ENCODE peak calls at places on chromosomes 12 and 14, in seven cellular contexts. X is stomach, L is Peyer's patch, G is IMR-90, K is body of pancreas, N is PC-3, I is hepatocyte. S is an unnamed sample.

GRCh38 chr14:92794961-92795360 is 856 bp downstream of the GOLGA5 start:
- DNase-seq in X (no peak), L (no peak), G (no peak), K (no peak), N (no peak), I (no peak), S (no peak)

GRCh38 chr14:53338192-53338591 is 185.1 kb upstream of the DDHD1 start:
- DNase-seq in X (no peak), L (no peak), G (peak; percentile 67), K (no peak), N (peak; percentile 37), I (no peak), S (peak; percentile 46)

GRCh38 chr12:114902665-114903393 is 218.9 kb upstream of the TBX3 start:
- DNase-seq in X (no peak), L (no peak), G (peak; percentile 96), K (no peak), N (peak; percentile 96), I (peak; percentile 71), S (peak; percentile 68)

GRCh38 chr12:53929527-53929926 is 9.1 kb upstream of the HOXC13 start:
- DNase-seq in X (no peak), L (no peak), G (no peak), K (no peak), N (no peak), I (no peak), S (no peak)

GRCh38 chr12:112362309-112362708 is 19.9 kb downstream of the HECTD4 start:
- DNase-seq in X (no peak), L (no peak), G (no peak), K (no peak), N (no peak), I (no peak), S (no peak)

GRCh38 chr12:117599849-117600248 is 238.4 kb upstream of the NOS1 start:
- DNase-seq in X (no peak), L (no peak), G (no peak), K (peak; percentile 36), N (peak; percentile 58), I (no peak), S (no peak)

GRCh38 chr14:30272848-30273563 is 286.0 kb upstream of the G2E3 start:
- DNase-seq in X (no peak), L (no peak), G (no peak), K (no peak), N (no peak), I (no peak), S (peak; percentile 13)

GRCh38 chr14:104103061-104104005 is 17.8 kb downstream of the ASPG start:
- DNase-seq in X (no peak), L (no peak), G (no peak), K (no peak), N (no peak), I (no peak), S (no peak)

GRCh38 chr14:89723930-89724915 is 230.3 kb downstream of the EFCAB11 start:
- DNase-seq in X (no peak), L (no peak), G (no peak), K (no peak), N (no peak), I (no peak), S (no peak)

DNA sequence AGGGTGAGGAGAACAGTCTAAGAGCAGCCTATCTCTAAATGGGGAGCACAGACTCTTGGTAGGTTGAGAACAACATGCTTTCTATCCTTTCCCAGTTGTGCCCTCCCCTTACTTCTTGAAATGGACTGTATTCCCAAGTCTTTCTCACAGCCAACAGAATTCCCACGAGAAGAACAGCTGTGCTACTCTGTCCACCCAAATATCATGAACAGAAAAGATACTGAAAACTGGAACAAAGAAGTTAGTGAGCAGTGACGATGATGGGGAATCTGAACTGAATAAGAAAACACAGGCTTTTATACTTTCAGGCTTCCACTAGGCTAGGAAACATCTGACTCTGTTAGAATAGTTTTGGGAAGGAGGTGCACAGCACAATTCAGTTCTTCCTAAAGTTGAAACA is 3.4 kb downstream of the NACA start:
- DNase-seq in X (no peak), L (no peak), G (no peak), K (no peak), N (no peak), I (no peak), S (no peak)
- H3K36me3 ChIP-seq in X (peaks cover 11% of the 10 kb centered on the region), L (no peaks in the 10 kb centered on the region), G (peaks cover 33% of the 10 kb centered on the region), K (no peaks in the 10 kb centered on the region), N (peaks cover 55% of the 10 kb centered on the region), I (no peaks in the 10 kb centered on the region), S (peaks cover 15% of the 10 kb centered on the region)

DNA sequence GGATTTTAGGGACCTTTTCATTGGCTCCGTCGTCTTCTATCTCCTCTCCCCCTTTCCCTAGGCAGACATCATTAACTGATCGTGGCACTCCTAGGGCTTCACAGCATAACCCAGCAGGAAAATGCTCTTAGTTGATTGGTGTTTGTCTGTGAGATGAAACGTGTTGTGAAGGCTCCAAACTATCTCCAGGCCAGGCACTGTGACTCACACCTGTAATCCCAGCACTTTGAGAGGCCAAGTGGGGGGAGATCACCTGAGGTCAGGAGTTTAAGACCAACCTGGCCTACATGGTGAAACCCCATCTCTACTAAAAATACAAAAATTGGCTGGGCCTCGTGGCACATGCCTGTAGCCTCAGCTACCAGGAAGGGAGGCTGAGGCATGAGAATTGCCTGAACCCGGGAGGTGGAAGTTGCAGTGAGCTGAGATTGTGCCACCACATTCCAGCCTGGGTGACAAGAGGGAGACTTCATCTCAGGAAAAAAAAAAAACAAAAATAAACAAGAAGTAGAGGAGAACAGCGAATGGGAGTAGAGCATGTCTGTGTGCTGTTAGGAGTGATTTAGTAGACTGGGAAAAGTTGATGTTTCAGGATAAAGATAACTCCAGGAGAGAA is 32.3 kb upstream of the WDR89 start:
- DNase-seq in X (no peak), L (no peak), G (no peak), K (no peak), N (no peak), I (no peak), S (no peak)
- TF ChIP-seq CTCF in X (no peak), L (no peak), G (no peak), K (no peak), N (no peak), I (no peak), S (no peak)

GRCh38 chr12:9757433-9758025 is 3.2 kb downstream of the CD69 start:
- DNase-seq in X (no peak), L (no peak), G (no peak), K (no peak), N (no peak), I (no peak), S (no peak)

GRCh38 chr12:9760699-9761406 is at the start of gene CD69:
- DNase-seq in X (peak; percentile 45), L (peak; percentile 94), G (no peak), K (no peak), N (no peak), I (no peak), S (no peak)

GRCh38 chr12:9761407-9761736 is 671 bp upstream of the CD69 start:
- DNase-seq in X (no peak), L (no peak), G (no peak), K (no peak), N (no peak), I (no peak), S (no peak)

GRCh38 chr12:9758119-9758518 is 2.6 kb downstream of the CD69 start:
- DNase-seq in X (no peak), L (no peak), G (no peak), K (no peak), N (no peak), I (no peak), S (no peak)

DNA sequence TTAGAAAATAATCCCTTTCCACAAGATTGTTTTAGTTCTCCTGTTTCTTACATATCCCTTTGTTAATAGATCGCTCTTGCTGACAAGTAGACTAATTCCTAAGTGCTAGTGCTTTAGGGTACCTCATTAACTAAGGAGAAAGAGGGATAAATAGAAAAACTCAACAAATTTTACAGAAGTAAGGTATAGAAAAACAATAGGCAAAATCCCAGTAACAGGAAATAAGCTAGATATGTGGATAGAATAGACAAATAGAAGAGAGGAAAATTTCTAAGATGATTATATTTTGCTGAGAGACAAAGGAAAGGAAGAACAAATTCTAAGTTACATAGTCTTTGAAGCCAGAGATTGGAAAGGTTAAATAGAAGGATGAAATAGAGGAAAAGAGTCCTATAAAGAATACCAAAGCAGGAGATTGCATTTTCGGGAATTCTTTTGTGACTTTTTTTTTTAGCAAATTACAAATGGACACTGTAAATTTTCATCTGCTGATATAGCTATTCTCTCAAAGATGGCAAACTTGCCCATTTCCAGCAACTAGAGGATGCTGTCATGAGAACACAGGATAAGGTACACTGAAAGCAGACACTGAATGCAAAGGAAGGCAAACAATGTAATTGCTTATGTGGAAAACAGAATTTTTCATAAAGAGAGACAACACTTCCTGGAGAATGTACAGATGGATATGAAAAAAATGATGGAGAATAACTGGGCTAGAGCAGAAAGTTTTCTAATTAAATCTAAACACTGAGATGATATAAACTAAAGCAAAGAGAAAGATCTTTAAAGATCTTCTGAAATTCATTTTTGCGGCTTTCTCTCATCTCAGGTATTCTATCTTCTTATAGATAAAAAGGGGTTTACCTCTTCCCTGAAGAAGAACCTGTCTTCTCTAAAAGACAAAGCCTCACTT is 765 bp downstream of the CD69 start:
- DNase-seq in X (no peak), L (no peak), G (no peak), K (no peak), N (no peak), I (no peak), S (no peak)
- H3K4me3 ChIP-seq in X (peak overlapping the region; percentile 24), L (peak overlapping the region; percentile 35), G (no peak overlapping the region), K (no peak overlapping the region), N (no peak overlapping the region), I (no peak overlapping the region), S (no peak overlapping the region)

DNA sequence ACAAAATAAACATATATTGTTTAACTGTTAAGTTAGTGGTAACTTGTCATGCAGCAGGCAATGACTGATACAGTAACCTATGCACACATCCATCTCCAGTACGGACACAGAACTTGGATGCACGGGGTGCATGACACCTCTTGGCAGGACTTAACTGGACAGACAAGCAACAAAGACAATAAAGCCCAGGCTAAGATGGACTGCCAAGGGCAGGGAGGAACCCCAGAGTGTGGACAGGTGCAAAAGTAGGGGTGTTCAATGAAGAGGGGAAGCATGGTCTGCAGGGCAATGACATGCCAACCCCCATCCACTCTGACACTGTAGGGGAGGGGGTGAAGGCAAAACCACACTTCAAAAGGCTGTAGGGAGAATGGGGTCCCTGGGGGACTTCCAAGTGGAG is 11.7 kb downstream of the SSH1 start:
- DNase-seq in X (no peak), L (no peak), G (no peak), K (no peak), N (no peak), I (no peak), S (no peak)
- H3K36me3 ChIP-seq in X (peaks cover 20% of the 10 kb centered on the region), L (no peaks in the 10 kb centered on the region), G (peaks cover 59% of the 10 kb centered on the region), K (peaks cover 2% of the 10 kb centered on the region), N (peaks cover 30% of the 10 kb centered on the region), I (no peaks in the 10 kb centered on the region), S (peaks cover 13% of the 10 kb centered on the region)

GRCh38 chr14:105481886-105482454 is 4.7 kb upstream of the CRIP1 start:
- DNase-seq in X (peak; percentile 93), L (peak; percentile 98), G (peak; percentile 95), K (peak; percentile 98), N (peak; percentile 96), I (peak; percentile 96), S (no peak)
- TF ChIP-seq CTCF in X (no peak), L (no peak), G (peak; percentile 17), K (no peak), N (peak; percentile 19), I (no peak), S (peak; percentile 37)

DNA sequence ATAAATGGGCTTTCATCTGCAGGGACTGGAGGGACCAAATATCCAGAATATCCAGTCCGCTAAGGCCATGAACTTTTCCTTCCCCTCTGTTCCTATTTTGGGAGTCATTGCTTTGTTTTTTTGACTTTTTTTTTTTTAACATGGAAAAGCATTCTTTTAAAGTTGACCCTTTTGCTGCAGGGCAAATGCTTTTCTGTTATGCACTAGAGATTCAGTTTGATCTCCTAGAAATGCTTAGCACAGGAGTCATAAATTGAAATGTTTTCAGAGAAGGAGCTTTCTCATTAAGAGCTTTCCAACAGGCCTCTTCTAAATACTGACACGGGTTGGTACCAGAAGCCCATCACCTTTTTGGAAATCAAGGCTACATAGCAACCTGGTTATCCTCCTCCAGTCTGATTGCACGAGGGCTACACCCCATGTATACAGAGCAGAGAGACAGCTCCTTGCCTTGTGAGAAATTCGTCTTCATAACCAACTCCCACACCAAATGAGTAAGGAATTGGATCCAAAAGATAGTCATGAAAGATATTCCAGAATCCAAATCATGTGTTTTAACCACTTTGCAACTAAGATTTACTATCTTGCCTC is 389.6 kb downstream of the ZFP36L1 start:
- DNase-seq in X (no peak), L (no peak), G (no peak), K (no peak), N (no peak), I (no peak), S (no peak)
- H3K4me3 ChIP-seq in X (no peak overlapping the region), L (no peak overlapping the region), G (no peak overlapping the region), K (no peak overlapping the region), N (no peak overlapping the region), I (no peak overlapping the region), S (no peak overlapping the region)